ENCODE peak calls at places on chromosome 13, in four cellular contexts. One of them, this sample, is unnamed.

GRCh38 chr13:102311901-102312300 is 89.9 kb downstream of the FGF14 start:
- DNase-seq in K562: no peak
- DNase-seq in GM12878: no peak
- DNase-seq in HepG2: no peak
- DNase-seq in this sample: no peak

GRCh38 chr13:44573790-44574465 is 2.2 kb downstream of the TSC22D1 start:
- DNase-seq in K562: peak; percentile 13
- DNase-seq in GM12878: no peak
- DNase-seq in HepG2: peak; percentile 11
- DNase-seq in this sample: peak; percentile 21

GRCh38 chr13:112333756-112334543 is 42.2 kb upstream of the SPACA7 start:
- DNase-seq in K562: peak; percentile 18
- DNase-seq in GM12878: no peak
- DNase-seq in HepG2: no peak
- DNase-seq in this sample: peak; percentile 28

GRCh38 chr13:45113809-45114208 is 6.5 kb upstream of the GTF2F2 start:
- DNase-seq in K562: no peak
- DNase-seq in GM12878: no peak
- DNase-seq in HepG2: no peak
- DNase-seq in this sample: no peak

GRCh38 chr13:39039033-39039432 is 777 bp downstream of the NHLRC3 start:
- DNase-seq in K562: no peak
- DNase-seq in GM12878: no peak
- DNase-seq in HepG2: peak; percentile 12
- DNase-seq in this sample: no peak

GRCh38 chr13:57799624-57800023 is 168.1 kb downstream of the PCDH17 start:
- DNase-seq in K562: no peak
- DNase-seq in GM12878: no peak
- DNase-seq in HepG2: no peak
- DNase-seq in this sample: no peak

GRCh38 chr13:25406377-25406776 is 34.6 kb downstream of the ATP8A2 start:
- DNase-seq in K562: peak; percentile 23
- DNase-seq in GM12878: no peak
- DNase-seq in HepG2: peak; percentile 13
- DNase-seq in this sample: no peak

GRCh38 chr13:107374038-107374437 is 806.1 kb upstream of the ARGLU1 start:
- DNase-seq in K562: no peak
- DNase-seq in GM12878: no peak
- DNase-seq in HepG2: no peak
- DNase-seq in this sample: no peak

GRCh38 chr13:50437252-50437651 is 406.2 kb downstream of the DLEU7 start:
- DNase-seq in K562: no peak
- DNase-seq in GM12878: no peak
- DNase-seq in HepG2: no peak
- DNase-seq in this sample: no peak

GRCh38 chr13:46288570-46289259 is 77.0 kb downstream of the LRRC63 start:
- DNase-seq in K562: peak; percentile 37
- DNase-seq in GM12878: peak; percentile 19
- DNase-seq in HepG2: peak; percentile 27
- DNase-seq in this sample: peak; percentile 8

GRCh38 chr13:24627864-24628418 is 52.3 kb upstream of the ATP12A start:
- DNase-seq in K562: peak; percentile 11
- DNase-seq in GM12878: no peak
- DNase-seq in HepG2: no peak
- DNase-seq in this sample: no peak

GRCh38 chr13:100984349-100984748 is 309.8 kb upstream of the TMTC4 start:
- DNase-seq in K562: no peak
- DNase-seq in GM12878: no peak
- DNase-seq in HepG2: no peak
- DNase-seq in this sample: no peak

GRCh38 chr13:107545946-107546502 is 669.3 kb downstream of the LIG4 start:
- DNase-seq in K562: no peak
- DNase-seq in GM12878: no peak
- DNase-seq in HepG2: no peak
- DNase-seq in this sample: no peak

GRCh38 chr13:76813874-76814273 is 72.3 kb downstream of the KCTD12 start:
- DNase-seq in K562: no peak
- DNase-seq in GM12878: no peak
- DNase-seq in HepG2: peak; percentile 15
- DNase-seq in this sample: peak; percentile 5

DNA sequence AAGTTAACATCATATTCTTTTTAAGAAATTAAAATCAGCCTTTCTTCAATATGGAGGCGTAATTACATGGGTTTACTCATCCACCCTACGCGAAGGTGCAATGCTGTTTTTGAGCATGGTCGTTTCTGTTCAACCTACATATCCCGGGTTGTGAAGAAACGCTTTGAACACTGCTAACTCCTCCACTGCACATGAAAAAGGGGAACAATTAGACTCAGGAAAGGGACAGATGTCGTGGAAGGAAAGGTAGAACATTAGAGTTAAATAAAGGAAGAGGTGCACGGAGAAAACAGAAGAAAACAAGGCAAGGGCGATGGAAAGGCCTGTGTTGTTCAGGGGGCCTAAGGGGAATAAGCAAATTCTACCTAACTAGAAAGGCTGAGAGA is 4.1 kb downstream of the ZIC5 start:
- DNase-seq in K562: no peak
- DNase-seq in GM12878: no peak
- DNase-seq in HepG2: no peak
- DNase-seq in this sample: no peak
- H3K4me3 ChIP-seq in K562: no peak overlapping the region
- H3K4me3 ChIP-seq in GM12878: no peak overlapping the region
- H3K4me3 ChIP-seq in HepG2: no peak overlapping the region
- H3K4me3 ChIP-seq in this sample: peak overlapping the region; percentile 95

GRCh38 chr13:27037571-27037970 is 134.0 kb downstream of the USP12 start:
- DNase-seq in K562: no peak
- DNase-seq in GM12878: no peak
- DNase-seq in HepG2: no peak
- DNase-seq in this sample: no peak

GRCh38 chr13:27036236-27036981 is 135.2 kb downstream of the USP12 start:
- DNase-seq in K562: no peak
- DNase-seq in GM12878: no peak
- DNase-seq in HepG2: no peak
- DNase-seq in this sample: peak; percentile 32

GRCh38 chr13:27035892-27036235 is 135.7 kb downstream of the USP12 start:
- DNase-seq in K562: no peak
- DNase-seq in GM12878: no peak
- DNase-seq in HepG2: no peak
- DNase-seq in this sample: peak; percentile 48

GRCh38 chr13:27037171-27037570 is 134.4 kb downstream of the USP12 start:
- DNase-seq in K562: no peak
- DNase-seq in GM12878: no peak
- DNase-seq in HepG2: no peak
- DNase-seq in this sample: no peak

DNA sequence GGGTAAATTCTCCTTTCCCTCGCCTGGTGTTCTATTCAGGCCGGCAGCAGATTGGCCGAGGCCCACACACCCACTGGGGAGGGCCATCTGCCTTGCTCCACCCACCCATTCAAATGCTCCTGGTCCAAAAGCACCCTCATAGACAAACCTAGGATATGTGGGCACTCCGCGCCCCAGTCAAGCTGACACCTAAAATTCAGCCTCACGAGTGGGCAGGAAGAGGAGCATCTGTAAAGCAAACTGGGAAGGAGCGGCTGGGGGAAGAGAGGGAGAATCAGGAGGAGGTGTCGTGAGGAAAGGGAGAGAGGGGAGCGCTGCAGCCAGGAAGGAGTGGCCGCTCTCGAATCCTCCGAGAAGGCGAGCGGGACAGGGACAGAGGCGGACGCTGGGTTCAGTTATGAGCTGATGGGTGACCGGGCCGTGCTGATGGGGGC is 136.9 kb downstream of the USP12 start:
- DNase-seq in K562: peak; percentile 20
- DNase-seq in GM12878: no peak
- DNase-seq in HepG2: no peak
- DNase-seq in this sample: no peak
- TF ChIP-seq BHLHE40 in K562: no peak
- TF ChIP-seq BHLHE40 in GM12878: no peak
- TF ChIP-seq BHLHE40 in HepG2: no peak
- TF ChIP-seq BHLHE40 in this sample: no peak

DNA sequence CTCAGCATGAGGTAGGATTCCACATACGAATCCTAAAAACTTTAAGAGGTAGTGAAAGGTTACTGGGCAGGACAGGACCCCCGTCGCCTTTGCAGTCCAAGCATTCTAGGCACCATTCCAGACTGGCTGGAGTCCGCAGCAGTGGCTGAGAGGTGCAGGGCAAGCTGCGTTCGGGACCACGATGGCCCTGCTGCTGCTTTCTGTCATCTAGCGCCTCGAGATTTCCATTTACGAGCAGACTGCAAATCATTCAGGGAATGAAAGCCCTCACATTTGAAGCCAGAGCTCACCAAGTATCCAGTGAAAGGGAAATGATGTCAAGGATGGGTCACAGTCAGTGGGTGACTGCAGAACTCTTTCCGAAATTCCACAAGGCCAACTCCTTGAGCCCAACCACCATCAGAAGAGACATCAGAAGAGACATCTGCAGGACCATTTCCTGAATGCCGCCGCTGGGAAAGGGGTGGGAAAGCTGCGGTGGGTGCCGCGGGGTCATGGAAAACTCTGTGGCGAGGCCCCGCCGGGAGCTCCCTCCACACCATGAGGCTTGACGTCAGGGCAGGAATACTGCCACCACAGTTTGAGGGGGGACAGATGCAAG is 88.3 kb downstream of the COL4A1 start:
- DNase-seq in K562: no peak
- DNase-seq in GM12878: no peak
- DNase-seq in HepG2: no peak
- DNase-seq in this sample: no peak
- TF ChIP-seq EP300 in K562: no peak
- TF ChIP-seq EP300 in GM12878: no peak
- TF ChIP-seq EP300 in HepG2: no peak
- TF ChIP-seq EP300 in this sample: no peak

GRCh38 chr13:110615005-110615321 is 382 bp upstream of the NAXD start:
- DNase-seq in K562: no peak
- DNase-seq in GM12878: no peak
- DNase-seq in HepG2: no peak
- DNase-seq in this sample: no peak
- H3K4me3 ChIP-seq in K562: peak overlapping the region; percentile 77
- H3K4me3 ChIP-seq in GM12878: peak overlapping the region; percentile 63
- H3K4me3 ChIP-seq in HepG2: peak overlapping the region; percentile 96
- H3K4me3 ChIP-seq in this sample: peak overlapping the region; percentile 98

DNA sequence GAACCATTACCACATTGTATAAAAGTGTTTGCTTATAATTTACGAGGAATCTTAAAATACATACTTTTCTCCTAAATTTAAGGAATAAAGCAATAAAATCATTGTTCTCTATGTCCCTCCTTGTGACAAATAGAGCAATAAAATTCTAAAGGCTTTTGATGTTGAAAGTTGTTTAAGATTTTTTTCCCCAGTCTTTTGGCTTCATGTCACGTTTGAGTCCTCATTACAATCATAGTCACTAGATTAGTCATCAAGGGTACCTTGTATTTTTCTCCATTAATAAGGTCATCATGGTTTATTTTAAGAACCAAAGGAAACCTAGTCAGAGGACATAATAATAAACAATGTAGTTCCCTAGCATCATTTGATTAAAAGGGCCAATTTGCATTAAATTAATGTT is 3.2 kb downstream of the WBP4 start:
- DNase-seq in K562: no peak
- DNase-seq in GM12878: no peak
- DNase-seq in HepG2: no peak
- DNase-seq in this sample: no peak
- TF ChIP-seq BHLHE40 in K562: no peak
- TF ChIP-seq BHLHE40 in GM12878: peak; percentile 62
- TF ChIP-seq BHLHE40 in HepG2: no peak
- TF ChIP-seq BHLHE40 in this sample: no peak

GRCh38 chr13:36436811-36437210 is 4.5 kb downstream of the CCNA1 start:
- DNase-seq in K562: no peak
- DNase-seq in GM12878: no peak
- DNase-seq in HepG2: no peak
- DNase-seq in this sample: no peak
- TF ChIP-seq EP300 in K562: no peak
- TF ChIP-seq EP300 in GM12878: no peak
- TF ChIP-seq EP300 in HepG2: no peak
- TF ChIP-seq EP300 in this sample: no peak

DNA sequence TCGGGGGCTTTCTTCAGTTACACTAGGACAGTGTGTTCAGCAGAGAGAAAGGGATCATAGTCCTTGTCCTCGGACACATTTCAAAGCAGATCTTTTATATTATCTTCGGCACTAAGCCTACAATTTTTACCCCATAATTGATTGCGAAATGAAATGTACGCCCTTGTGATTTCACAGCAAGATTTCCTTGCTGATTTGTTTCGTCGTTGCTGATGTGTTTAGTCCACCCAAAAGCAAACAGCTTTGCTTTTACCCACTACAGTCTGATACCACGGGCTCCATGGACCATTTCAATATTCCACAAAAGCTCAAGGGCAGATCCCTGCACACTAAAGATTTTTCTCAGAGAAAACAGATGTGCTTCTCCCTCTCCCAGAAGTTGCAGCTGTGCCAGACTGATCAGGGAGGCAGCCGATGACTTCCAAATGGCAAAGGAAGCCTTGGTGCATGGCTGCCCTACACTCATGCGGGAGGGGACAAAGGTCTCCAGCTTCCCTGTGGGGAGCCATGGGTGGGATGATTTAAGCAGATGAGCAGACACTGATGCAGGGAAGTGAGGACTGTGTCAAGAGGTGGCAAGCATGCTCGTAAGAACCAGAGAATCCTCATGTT is 81.2 kb downstream of the STK24 start:
- DNase-seq in K562: no peak
- DNase-seq in GM12878: no peak
- DNase-seq in HepG2: peak; percentile 42
- DNase-seq in this sample: no peak
- H3K4me3 ChIP-seq in K562: no peak overlapping the region
- H3K4me3 ChIP-seq in GM12878: no peak overlapping the region
- H3K4me3 ChIP-seq in HepG2: no peak overlapping the region
- H3K4me3 ChIP-seq in this sample: no peak overlapping the region

GRCh38 chr13:67071918-67072598 is 158.1 kb downstream of the PCDH9 start:
- DNase-seq in K562: no peak
- DNase-seq in GM12878: no peak
- DNase-seq in HepG2: no peak
- DNase-seq in this sample: no peak
- TF ChIP-seq BHLHE40 in K562: no peak
- TF ChIP-seq BHLHE40 in GM12878: no peak
- TF ChIP-seq BHLHE40 in HepG2: no peak
- TF ChIP-seq BHLHE40 in this sample: no peak